ENCODE peak calls at places on chromosomes 16 and 17, in four cellular contexts. B is stomach, V is cardiac muscle cell, X is lower lobe of right lung. I is an unnamed sample.

GRCh38 chr17:44901323-44901965 is 2.2 kb upstream of the EFTUD2 start:
- DNase-seq in B (no peak), V (peak; percentile 58), X (no peak), I (no peak)

GRCh38 chr17:13978478-13978877 is 90.8 kb upstream of the COX10 start:
- DNase-seq in B (no peak), V (no peak), X (no peak), I (no peak)

GRCh38 chr16:75644240-75645012 is 3.0 kb downstream of the KARS1 start:
- DNase-seq in B (no peak), V (no peak), X (no peak), I (no peak)

GRCh38 chr16:75304521-75305363 is 53.3 kb upstream of the BCAR1 start:
- DNase-seq in B (peak; percentile 28), V (peak; percentile 95), X (no peak), I (peak; percentile 41)

GRCh38 chr17:19713901-19714361 is 2.5 kb downstream of the SLC47A2 start:
- DNase-seq in B (no peak), V (no peak), X (no peak), I (no peak)

GRCh38 chr16:81932668-81933067 is 78.6 kb downstream of the SDR42E1 start:
- DNase-seq in B (no peak), V (no peak), X (no peak), I (no peak)

GRCh38 chr17:79534111-79534510 is 76.7 kb downstream of the RBFOX3 start:
- DNase-seq in B (no peak), V (no peak), X (no peak), I (no peak)

GRCh38 chr16:69014811-69015210 is 90.6 kb upstream of the HAS3 start:
- DNase-seq in B (no peak), V (no peak), X (no peak), I (no peak)

GRCh38 chr17:65712383-65713267 is 151.2 kb upstream of the AXIN2 start:
- DNase-seq in B (no peak), V (no peak), X (no peak), I (no peak)

GRCh38 chr16:85637808-85638186 is 24.7 kb downstream of the GSE1 start:
- DNase-seq in B (peak; percentile 79), V (no peak), X (peak; percentile 83), I (peak; percentile 48)

GRCh38 chr17:34397265-34397664 is 34.2 kb upstream of the CCL1 start:
- DNase-seq in B (no peak), V (no peak), X (no peak), I (no peak)

GRCh38 chr17:70060415-70060814 is 14.6 kb upstream of the KCNJ16 start:
- DNase-seq in B (peak; percentile 36), V (no peak), X (no peak), I (no peak)

GRCh38 chr17:65994114-65994513 is 197.8 kb downstream of the CEP112 start:
- DNase-seq in B (no peak), V (no peak), X (no peak), I (no peak)

GRCh38 chr16:15611610-15612009 is 31.3 kb downstream of the MARF1 start:
- DNase-seq in B (no peak), V (no peak), X (no peak), I (no peak)

GRCh38 chr16:15616475-15616874 is 26.5 kb downstream of the MARF1 start:
- DNase-seq in B (no peak), V (no peak), X (no peak), I (no peak)

GRCh38 chr16:15616068-15616467 is 26.9 kb downstream of the MARF1 start:
- DNase-seq in B (no peak), V (no peak), X (no peak), I (no peak)

GRCh38 chr16:15610369-15610871 is 32.5 kb downstream of the MARF1 start:
- DNase-seq in B (no peak), V (peak; percentile 18), X (no peak), I (no peak)

GRCh38 chr16:15613676-15614075 is 29.3 kb downstream of the MARF1 start:
- DNase-seq in B (no peak), V (no peak), X (no peak), I (no peak)
- H3K4me1 ChIP-seq in B (no peaks in the 10 kb centered on the region), V (no peaks in the 10 kb centered on the region), X (no peaks in the 10 kb centered on the region), I (no peaks in the 10 kb centered on the region)

GRCh38 chr17:20992416-20992815 is 50.4 kb downstream of the USP22 start:
- DNase-seq in B (no peak), V (no peak), X (no peak), I (no peak)

GRCh38 chr17:20991276-20992037 is 51.4 kb downstream of the USP22 start:
- DNase-seq in B (no peak), V (no peak), X (no peak), I (no peak)

GRCh38 chr17:20993863-20994778 is 48.7 kb downstream of the USP22 start:
- DNase-seq in B (peak; percentile 68), V (no peak), X (peak; percentile 65), I (no peak)

GRCh38 chr17:20994779-20995149 is 48.0 kb downstream of the USP22 start:
- DNase-seq in B (no peak), V (no peak), X (no peak), I (no peak)

GRCh38 chr17:20992987-20993862 is 49.6 kb downstream of the USP22 start:
- DNase-seq in B (peak; percentile 60), V (peak; percentile 87), X (no peak), I (peak; percentile 61)
- TF ChIP-seq CTCF in B (peak; percentile 88), V (peak; percentile 97), X (peak; percentile 93), I (peak; percentile 88)

GRCh38 chr16:79645701-79646100 is 45.2 kb upstream of the MAF start:
- DNase-seq in B (no peak), V (no peak), X (no peak), I (no peak)
- H3K4me3 ChIP-seq in B (no peak overlapping the region), V (no peak overlapping the region), X (no peak overlapping the region), I (no peak overlapping the region)

DNA sequence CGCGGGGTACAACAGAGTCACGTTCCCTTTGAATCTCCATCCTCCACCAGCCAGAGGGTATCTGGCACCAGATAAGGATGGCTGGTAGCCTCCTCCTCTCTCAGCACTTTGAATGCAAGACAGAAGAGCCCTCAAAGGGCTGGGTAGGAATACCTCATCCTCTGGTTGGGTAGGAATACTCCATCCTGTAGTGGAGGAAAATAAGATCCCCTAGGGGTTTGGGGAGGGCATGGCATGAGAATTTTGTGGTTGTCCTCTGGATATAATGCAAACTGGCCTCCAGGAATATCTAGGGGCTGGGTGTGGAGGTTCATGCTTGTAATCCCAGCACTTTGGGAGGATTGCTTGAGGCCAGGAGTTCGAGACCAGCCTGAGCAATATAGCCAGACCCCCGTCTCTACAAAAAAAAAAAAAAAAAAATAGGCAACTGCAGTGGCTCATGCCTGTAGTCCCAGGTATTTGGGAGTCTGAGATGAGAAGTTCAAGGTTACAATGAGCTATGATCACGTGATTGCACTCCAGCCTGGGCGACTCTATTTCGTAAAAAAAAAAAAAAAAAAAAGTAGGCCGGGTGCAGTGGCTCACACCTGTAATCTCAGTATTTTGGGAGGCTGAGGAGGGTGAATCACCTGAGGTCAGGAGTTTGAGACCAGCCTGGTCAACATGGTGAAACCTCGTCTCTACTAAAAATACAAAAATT is 2.7 kb downstream of the IGFBP4 start:
- DNase-seq in B (no peak), V (peak; percentile 47), X (no peak), I (no peak)
- H3K4me1 ChIP-seq in B (peaks cover 30% of the 10 kb centered on the region), V (peaks cover 17% of the 10 kb centered on the region), X (peaks cover 82% of the 10 kb centered on the region), I (peaks cover 79% of the 10 kb centered on the region)

GRCh38 chr17:5122586-5123342 is 6.9 kb downstream of the USP6 start:
- DNase-seq in B (peak; percentile 24), V (peak; percentile 29), X (peak; percentile 58), I (no peak)
- TF ChIP-seq CTCF in B (no peak), V (no peak), X (peak; percentile 13), I (no peak)